ENCODE peak calls at places on chromosomes 3 and 15, in seven cellular contexts. One of them, this sample, is unnamed.

GRCh38 chr3:172040078-172040975 is 949 bp downstream of the FNDC3B start:
- DNase-seq in HCT116: peak
- DNase-seq in MM.1S: peak
- DNase-seq in GM23248: peak
- DNase-seq in GM23338: peak
- DNase-seq in OCI-LY7: peak
- DNase-seq in neural progenitor cell: peak
- DNase-seq in this sample: peak

GRCh38 chr3:36305929-36306520 is 74.3 kb upstream of the STAC start:
- DNase-seq in HCT116: no peak
- DNase-seq in MM.1S: no peak
- DNase-seq in GM23248: peak
- DNase-seq in GM23338: no peak
- DNase-seq in OCI-LY7: no peak
- DNase-seq in neural progenitor cell: no peak
- DNase-seq in this sample: no peak

GRCh38 chr3:8734908-8735307 is 1.3 kb downstream of the CAV3 start:
- DNase-seq in HCT116: no peak
- DNase-seq in MM.1S: no peak
- DNase-seq in GM23248: no peak
- DNase-seq in GM23338: no peak
- DNase-seq in OCI-LY7: no peak
- DNase-seq in neural progenitor cell: no peak
- DNase-seq in this sample: no peak

GRCh38 chr3:194688207-194688711 is 2.6 kb downstream of the FAM43A start:
- DNase-seq in HCT116: no peak
- DNase-seq in MM.1S: peak
- DNase-seq in GM23248: peak
- DNase-seq in GM23338: peak
- DNase-seq in OCI-LY7: peak
- DNase-seq in neural progenitor cell: peak
- DNase-seq in this sample: peak

GRCh38 chr3:67605377-67605776 is 49.0 kb downstream of the SUCLG2 start:
- DNase-seq in HCT116: no peak
- DNase-seq in MM.1S: no peak
- DNase-seq in GM23248: peak
- DNase-seq in GM23338: peak
- DNase-seq in OCI-LY7: no peak
- DNase-seq in neural progenitor cell: no peak
- DNase-seq in this sample: no peak

GRCh38 chr3:115830764-115831395 is 207.6 kb downstream of the GAP43 start:
- DNase-seq in HCT116: no peak
- DNase-seq in MM.1S: no peak
- DNase-seq in GM23248: no peak
- DNase-seq in GM23338: no peak
- DNase-seq in OCI-LY7: no peak
- DNase-seq in neural progenitor cell: peak
- DNase-seq in this sample: no peak

GRCh38 chr3:161042023-161042501 is 63.1 kb downstream of the B3GALNT1 start:
- DNase-seq in HCT116: no peak
- DNase-seq in MM.1S: no peak
- DNase-seq in GM23248: no peak
- DNase-seq in GM23338: no peak
- DNase-seq in OCI-LY7: no peak
- DNase-seq in neural progenitor cell: no peak
- DNase-seq in this sample: peak

GRCh38 chr15:32774022-32774421 is 56.2 kb downstream of the GREM1 start:
- DNase-seq in HCT116: no peak
- DNase-seq in MM.1S: no peak
- DNase-seq in GM23248: peak
- DNase-seq in GM23338: no peak
- DNase-seq in OCI-LY7: no peak
- DNase-seq in neural progenitor cell: no peak
- DNase-seq in this sample: no peak

GRCh38 chr3:122681294-122682015 is 816 bp downstream of the PARP14 start:
- DNase-seq in HCT116: no peak
- DNase-seq in MM.1S: no peak
- DNase-seq in GM23248: peak
- DNase-seq in GM23338: peak
- DNase-seq in OCI-LY7: no peak
- DNase-seq in neural progenitor cell: no peak
- DNase-seq in this sample: no peak

GRCh38 chr15:90871097-90871715 is 2.8 kb downstream of the FURIN start:
- DNase-seq in HCT116: no peak
- DNase-seq in MM.1S: peak
- DNase-seq in GM23248: peak
- DNase-seq in GM23338: peak
- DNase-seq in OCI-LY7: peak
- DNase-seq in neural progenitor cell: peak
- DNase-seq in this sample: peak

GRCh38 chr3:119318871-119319270 is 24.7 kb downstream of the ARHGAP31 start:
- DNase-seq in HCT116: no peak
- DNase-seq in MM.1S: no peak
- DNase-seq in GM23248: peak
- DNase-seq in GM23338: no peak
- DNase-seq in OCI-LY7: no peak
- DNase-seq in neural progenitor cell: no peak
- DNase-seq in this sample: no peak

GRCh38 chr3:16073218-16073617 is 101.3 kb upstream of the GALNT15 start:
- DNase-seq in HCT116: no peak
- DNase-seq in MM.1S: no peak
- DNase-seq in GM23248: no peak
- DNase-seq in GM23338: no peak
- DNase-seq in OCI-LY7: no peak
- DNase-seq in neural progenitor cell: no peak
- DNase-seq in this sample: no peak

GRCh38 chr3:189863031-189863430 is 231.8 kb downstream of the TP63 start:
- DNase-seq in HCT116: no peak
- DNase-seq in MM.1S: no peak
- DNase-seq in GM23248: no peak
- DNase-seq in GM23338: no peak
- DNase-seq in OCI-LY7: no peak
- DNase-seq in neural progenitor cell: no peak
- DNase-seq in this sample: no peak

GRCh38 chr3:189868061-189868460 is 236.9 kb downstream of the TP63 start:
- DNase-seq in HCT116: no peak
- DNase-seq in MM.1S: no peak
- DNase-seq in GM23248: no peak
- DNase-seq in GM23338: no peak
- DNase-seq in OCI-LY7: no peak
- DNase-seq in neural progenitor cell: no peak
- DNase-seq in this sample: no peak

GRCh38 chr3:189860296-189860695 is 229.1 kb downstream of the TP63 start:
- DNase-seq in HCT116: no peak
- DNase-seq in MM.1S: no peak
- DNase-seq in GM23248: no peak
- DNase-seq in GM23338: no peak
- DNase-seq in OCI-LY7: no peak
- DNase-seq in neural progenitor cell: no peak
- DNase-seq in this sample: no peak

DNA sequence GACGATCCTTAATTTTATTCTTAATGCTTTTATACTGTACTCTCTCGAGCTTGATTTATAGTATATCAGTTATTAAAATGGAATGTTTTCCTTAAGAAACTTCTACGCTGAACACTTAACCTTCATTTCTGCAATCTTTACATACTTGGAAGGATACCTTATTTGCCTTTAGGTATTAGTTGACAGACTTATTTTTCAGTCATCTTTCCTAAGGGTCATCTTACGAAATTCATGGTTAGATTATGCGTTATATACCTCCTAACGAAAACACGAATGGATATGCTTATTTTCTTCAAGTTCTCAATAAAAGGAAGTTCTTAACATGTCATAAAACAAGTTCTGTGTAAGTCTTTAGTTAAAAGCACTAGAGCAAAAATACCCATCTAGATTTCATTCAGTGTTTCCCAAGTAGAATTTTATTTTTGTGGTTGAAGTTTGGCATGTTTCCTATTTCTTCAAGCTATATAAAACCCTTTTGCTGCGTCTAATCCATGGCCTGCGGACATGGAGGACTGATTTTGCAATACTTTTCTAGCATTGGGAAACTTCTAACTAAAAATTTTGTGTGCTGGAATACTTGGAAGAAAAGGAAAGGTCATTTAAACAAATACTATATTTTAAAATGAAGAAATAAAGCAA is 231.3 kb downstream of the TP63 start:
- DNase-seq in HCT116: no peak
- DNase-seq in MM.1S: no peak
- DNase-seq in GM23248: peak
- DNase-seq in GM23338: no peak
- DNase-seq in OCI-LY7: no peak
- DNase-seq in neural progenitor cell: no peak
- DNase-seq in this sample: no peak
- TF ChIP-seq EZH2phosphoT487 in HCT116: no peak
- TF ChIP-seq EZH2phosphoT487 in MM.1S: no peak
- TF ChIP-seq EZH2phosphoT487 in GM23248: no peak
- TF ChIP-seq EZH2phosphoT487 in GM23338: no peak
- TF ChIP-seq EZH2phosphoT487 in OCI-LY7: no peak
- TF ChIP-seq EZH2phosphoT487 in neural progenitor cell: no peak
- TF ChIP-seq EZH2phosphoT487 in this sample: no peak

DNA sequence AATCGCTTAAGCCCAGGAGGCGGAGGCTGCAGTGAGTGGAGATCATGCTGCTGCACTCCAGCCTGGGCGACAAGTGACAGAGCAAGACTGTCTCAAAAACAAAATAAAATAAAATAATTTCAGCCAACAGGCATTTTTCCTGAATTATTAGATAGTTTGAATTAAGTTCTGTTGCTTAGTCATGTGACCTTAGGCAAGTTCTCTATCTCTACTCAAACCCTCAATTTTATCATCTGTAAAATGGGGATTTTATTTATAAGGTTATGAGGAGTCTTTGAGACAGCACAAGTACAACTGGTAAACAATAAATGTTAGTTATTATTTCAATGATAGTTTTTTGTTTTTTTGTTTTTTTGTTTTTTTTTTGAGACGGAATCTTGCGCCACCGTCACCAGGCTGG is 13.0 kb downstream of the SQOR start:
- DNase-seq in HCT116: no peak
- DNase-seq in MM.1S: no peak
- DNase-seq in GM23248: no peak
- DNase-seq in GM23338: no peak
- DNase-seq in OCI-LY7: no peak
- DNase-seq in neural progenitor cell: no peak
- DNase-seq in this sample: no peak
- H3K27ac ChIP-seq in HCT116: no peak
- H3K27ac ChIP-seq in MM.1S: no peak
- H3K27ac ChIP-seq in GM23248: no peak
- H3K27ac ChIP-seq in GM23338: no peak
- H3K27ac ChIP-seq in OCI-LY7: no peak
- H3K27ac ChIP-seq in neural progenitor cell: no peak
- H3K27ac ChIP-seq in this sample: peak

DNA sequence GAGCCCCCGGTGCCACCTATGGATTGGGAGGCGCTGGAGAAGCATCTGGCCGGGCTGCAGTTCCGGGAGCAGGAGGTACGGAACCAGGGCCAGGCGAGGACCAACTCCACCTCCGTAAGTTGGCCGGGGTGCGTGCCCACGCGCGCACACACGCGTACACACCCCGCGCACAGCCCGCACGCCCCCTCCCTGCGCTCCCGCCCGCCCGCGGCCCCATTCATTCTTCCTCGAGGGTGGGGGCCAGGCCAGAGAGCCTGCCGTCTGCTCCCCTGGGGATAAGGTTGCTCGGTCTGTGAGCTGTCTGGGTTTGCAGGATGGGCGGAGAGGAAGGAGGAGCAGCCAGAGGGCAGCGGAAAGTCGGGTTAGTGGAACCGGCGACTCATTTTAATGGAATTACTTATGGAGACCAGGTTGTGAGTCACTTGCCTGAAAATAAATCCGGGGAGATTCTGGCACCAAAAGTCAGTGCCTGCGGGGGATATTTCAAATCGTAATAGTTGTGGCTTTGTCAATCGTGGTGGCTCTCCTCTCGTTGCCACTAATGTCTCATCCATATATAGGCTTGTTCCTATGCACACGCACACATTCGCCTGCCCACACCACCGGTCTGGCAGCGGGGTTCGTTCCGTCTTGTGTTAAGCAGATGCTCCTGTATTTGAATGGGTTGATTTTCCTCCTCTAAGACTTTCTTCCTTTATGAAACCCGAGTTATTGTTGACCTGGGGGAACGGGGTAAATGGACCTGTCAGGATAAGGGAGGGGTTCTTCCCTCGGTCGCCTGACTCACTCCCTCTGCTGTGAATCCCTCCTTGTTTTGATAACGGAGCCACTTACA is 223.4 kb upstream of the IL12A start:
- DNase-seq in HCT116: peak
- DNase-seq in MM.1S: no peak
- DNase-seq in GM23248: peak
- DNase-seq in GM23338: peak
- DNase-seq in OCI-LY7: no peak
- DNase-seq in neural progenitor cell: peak
- DNase-seq in this sample: peak
- TF ChIP-seq EZH2phosphoT487 in HCT116: no peak
- TF ChIP-seq EZH2phosphoT487 in MM.1S: no peak
- TF ChIP-seq EZH2phosphoT487 in GM23248: no peak
- TF ChIP-seq EZH2phosphoT487 in GM23338: no peak
- TF ChIP-seq EZH2phosphoT487 in OCI-LY7: no peak
- TF ChIP-seq EZH2phosphoT487 in neural progenitor cell: no peak
- TF ChIP-seq EZH2phosphoT487 in this sample: no peak

GRCh38 chr3:138060792-138061191 is 50.8 kb downstream of the CLDN18 start:
- DNase-seq in HCT116: no peak
- DNase-seq in MM.1S: no peak
- DNase-seq in GM23248: peak
- DNase-seq in GM23338: no peak
- DNase-seq in OCI-LY7: peak
- DNase-seq in neural progenitor cell: no peak
- DNase-seq in this sample: no peak
- H3K27ac ChIP-seq in HCT116: no peak
- H3K27ac ChIP-seq in MM.1S: no peak
- H3K27ac ChIP-seq in GM23248: no peak
- H3K27ac ChIP-seq in GM23338: no peak
- H3K27ac ChIP-seq in OCI-LY7: no peak
- H3K27ac ChIP-seq in neural progenitor cell: no peak
- H3K27ac ChIP-seq in this sample: no peak

GRCh38 chr15:63495343-63495742 is 9.1 kb upstream of the USP3 start:
- DNase-seq in HCT116: no peak
- DNase-seq in MM.1S: no peak
- DNase-seq in GM23248: no peak
- DNase-seq in GM23338: no peak
- DNase-seq in OCI-LY7: no peak
- DNase-seq in neural progenitor cell: no peak
- DNase-seq in this sample: no peak

GRCh38 chr15:63498815-63499549 is 5.4 kb upstream of the USP3 start:
- DNase-seq in HCT116: no peak
- DNase-seq in MM.1S: no peak
- DNase-seq in GM23248: peak
- DNase-seq in GM23338: no peak
- DNase-seq in OCI-LY7: no peak
- DNase-seq in neural progenitor cell: no peak
- DNase-seq in this sample: no peak

GRCh38 chr15:63499611-63500010 is 4.8 kb upstream of the USP3 start:
- DNase-seq in HCT116: no peak
- DNase-seq in MM.1S: no peak
- DNase-seq in GM23248: peak
- DNase-seq in GM23338: no peak
- DNase-seq in OCI-LY7: no peak
- DNase-seq in neural progenitor cell: no peak
- DNase-seq in this sample: no peak

GRCh38 chr15:63495780-63496179 is 8.6 kb upstream of the USP3 start:
- DNase-seq in HCT116: no peak
- DNase-seq in MM.1S: no peak
- DNase-seq in GM23248: no peak
- DNase-seq in GM23338: no peak
- DNase-seq in OCI-LY7: no peak
- DNase-seq in neural progenitor cell: no peak
- DNase-seq in this sample: no peak

GRCh38 chr15:63497642-63498100 is 6.7 kb upstream of the USP3 start:
- DNase-seq in HCT116: no peak
- DNase-seq in MM.1S: no peak
- DNase-seq in GM23248: no peak
- DNase-seq in GM23338: no peak
- DNase-seq in OCI-LY7: peak
- DNase-seq in neural progenitor cell: no peak
- DNase-seq in this sample: no peak
- TF ChIP-seq EZH2phosphoT487 in HCT116: no peak
- TF ChIP-seq EZH2phosphoT487 in MM.1S: no peak
- TF ChIP-seq EZH2phosphoT487 in GM23248: no peak
- TF ChIP-seq EZH2phosphoT487 in GM23338: no peak
- TF ChIP-seq EZH2phosphoT487 in OCI-LY7: no peak
- TF ChIP-seq EZH2phosphoT487 in neural progenitor cell: no peak
- TF ChIP-seq EZH2phosphoT487 in this sample: no peak